ENCODE peak calls at places on chromosomes 13 and 19, in ten cellular contexts. U is stomach; C is CD8-positive, alpha-beta memory T cell; O is neural progenitor cell; P is effector memory CD4-positive, alpha-beta T cell; J is K562; A is IMR-90; B is CD8-positive, alpha-beta T cell; Q is heart left ventricle; X is mesendoderm. D is an unnamed sample.

GRCh38 chr13:43360911-43361605 is 337.7 kb downstream of the DNAJC15 start:
- DNase-seq in B (no peak), A (peak; percentile 63), J (no peak), Q (no peak), C (no peak), P (no peak), U (no peak), O (no peak), X (no peak), D (no peak)

GRCh38 chr19:1765182-1765903 is 12.0 kb downstream of the ONECUT3 start:
- DNase-seq in X (no peak), P (no peak), U (no peak), A (no peak), O (no peak), B (no peak), Q (no peak), C (no peak), J (no peak), D (no peak)

GRCh38 chr19:14081797-14082674 is 3.5 kb downstream of the C19orf67 start:
- DNase-seq in A (peak; percentile 27), Q (peak; percentile 76), C (no peak), J (peak; percentile 30), U (peak; percentile 45), X (no peak), B (no peak), O (peak; percentile 34), P (no peak), D (peak; percentile 63)

GRCh38 chr19:10417598-10418280 is 2.6 kb upstream of the PDE4A start:
- DNase-seq in B (no peak), C (no peak), Q (no peak), O (peak; percentile 78), U (no peak), X (peak; percentile 70), P (no peak), J (peak; percentile 5), A (no peak), D (no peak)

GRCh38 chr19:27676334-27676733 is 1536.6 kb downstream of the UQCRFS1 start:
- DNase-seq in U (no peak), Q (no peak), X (no peak), P (no peak), C (no peak), J (no peak), B (no peak), O (no peak), A (no peak), D (no peak)

GRCh38 chr19:48596679-48597465 is 9.7 kb upstream of the SPACA4 start:
- DNase-seq in B (no peak), P (peak; percentile 28), X (no peak), O (no peak), Q (no peak), A (no peak), C (peak; percentile 34), J (no peak), U (no peak), D (no peak)

GRCh38 chr19:14147797-14148605 is 11.6 kb upstream of the ASF1B start:
- DNase-seq in J (peak; percentile 81), A (peak; percentile 57), Q (peak; percentile 84), U (peak; percentile 73), B (peak; percentile 31), C (no peak), P (peak; percentile 25), O (peak; percentile 86), X (peak; percentile 63), D (peak; percentile 74)

GRCh38 chr13:67100723-67101122 is 129.4 kb downstream of the PCDH9 start:
- DNase-seq in U (no peak), O (no peak), P (no peak), Q (no peak), X (peak; percentile 71), A (no peak), C (no peak), B (no peak), J (no peak), D (no peak)

GRCh38 chr19:6772028-6772865 is at the start of gene VAV1:
- DNase-seq in X (no peak), B (peak; percentile 79), A (no peak), U (peak; percentile 63), C (peak; percentile 74), J (peak; percentile 75), P (peak; percentile 75), Q (peak; percentile 65), O (no peak), D (peak; percentile 68)

GRCh38 chr19:49431330-49431749 is 6.2 kb downstream of the GFY start:
- DNase-seq in A (no peak), P (no peak), B (no peak), X (no peak), C (no peak), O (no peak), J (peak; percentile 91), Q (no peak), U (no peak), D (no peak)

GRCh38 chr19:56837892-56838679 is 2.4 kb downstream of the PEG3 start:
- DNase-seq in J (no peak), P (no peak), O (no peak), U (no peak), C (no peak), B (no peak), X (peak; percentile 88), Q (peak; percentile 78), A (no peak), D (no peak)

GRCh38 chr19:30447276-30447870 is 75.2 kb downstream of the ZNF536 start:
- DNase-seq in A (no peak), P (no peak), B (no peak), X (peak; percentile 17), U (no peak), J (no peak), C (no peak), O (no peak), Q (no peak), D (no peak)

GRCh38 chr13:112575680-112576079 is 12.3 kb downstream of the TUBGCP3 start:
- DNase-seq in A (no peak), Q (no peak), B (no peak), J (peak; percentile 27), P (no peak), O (no peak), X (peak; percentile 53), C (no peak), U (no peak), D (no peak)

GRCh38 chr13:71801781-71802180 is 65.2 kb downstream of the DACH1 start:
- DNase-seq in P (no peak), U (no peak), B (no peak), X (no peak), Q (no peak), J (no peak), A (no peak), O (peak; percentile 61), C (no peak), D (no peak)

GRCh38 chr19:18396471-18397241 is 766 bp downstream of the LRRC25 start:
- DNase-seq in X (no peak), P (no peak), O (no peak), B (no peak), Q (no peak), J (no peak), A (no peak), C (no peak), U (no peak), D (no peak)

GRCh38 chr13:102709536-102709935 is 14.7 kb upstream of the METTL21C start:
- DNase-seq in B (no peak), J (no peak), Q (no peak), X (no peak), A (no peak), O (no peak), C (no peak), U (no peak), P (no peak), D (no peak)

GRCh38 chr19:40594657-40595077 is 6.5 kb upstream of the LTBP4 start:
- DNase-seq in P (no peak), J (no peak), A (peak; percentile 70), U (no peak), B (no peak), Q (no peak), C (no peak), O (no peak), X (no peak), D (no peak)

GRCh38 chr13:54133721-54134120 is 1105.1 kb downstream of the OLFM4 start:
- DNase-seq in U (no peak), P (no peak), C (no peak), X (no peak), O (no peak), J (no peak), A (no peak), Q (no peak), B (no peak), D (no peak)

DNA sequence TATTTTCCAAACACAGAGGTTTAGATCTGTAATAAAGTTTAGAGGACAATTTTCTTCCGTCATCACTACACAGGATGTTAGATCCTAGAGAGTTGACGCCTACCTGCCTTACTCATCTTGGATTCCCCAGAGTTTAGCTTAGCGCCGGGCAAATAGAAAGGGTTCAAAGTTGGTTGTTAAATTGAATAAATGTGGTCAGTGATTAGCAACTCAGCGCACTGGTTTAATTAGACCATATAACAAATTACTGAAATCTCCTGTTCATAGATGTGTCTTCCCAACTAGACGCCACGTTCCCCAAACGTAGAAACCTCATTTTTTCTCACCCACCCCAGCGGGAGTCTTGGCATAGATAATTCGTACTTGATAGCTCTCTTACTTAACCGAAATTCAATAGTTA is 761 bp upstream of the UFM1 start:
- DNase-seq in U (no peak), O (no peak), C (no peak), B (no peak), Q (no peak), J (no peak), A (peak; percentile 40), P (no peak), X (peak; percentile 37), D (peak; percentile 46)
- H3K27ac ChIP-seq in U (peak overlapping the region; percentile 92), O (no peak overlapping the region), C (peak overlapping the region; percentile 91), B (peak overlapping the region; percentile 85), Q (peak overlapping the region; percentile 85), J (peak overlapping the region; percentile 54), A (peak overlapping the region; percentile 5), P (peak overlapping the region; percentile 88), X (no peak overlapping the region), D (peak overlapping the region; percentile 73)

GRCh38 chr19:34461375-34462100 is 20.0 kb upstream of the WTIP start:
- DNase-seq in O (no peak), Q (no peak), B (no peak), A (peak; percentile 65), U (no peak), P (no peak), X (no peak), J (no peak), C (no peak), D (no peak)
- H3K36me3 ChIP-seq in O (peaks cover 39% of the 10 kb centered on the region), Q (peaks cover 26% of the 10 kb centered on the region), B (peaks cover 67% of the 10 kb centered on the region), A (peaks cover 56% of the 10 kb centered on the region), U (peaks cover 93% of the 10 kb centered on the region), P (peaks cover 84% of the 10 kb centered on the region), X (peaks cover 25% of the 10 kb centered on the region), J (peaks cover 92% of the 10 kb centered on the region), C (peaks cover 75% of the 10 kb centered on the region), D (no peaks in the 10 kb centered on the region)

GRCh38 chr19:41718761-41719160 is 10.3 kb downstream of the CEACAM5 start:
- DNase-seq in A (no peak), C (no peak), J (no peak), U (no peak), O (no peak), Q (no peak), B (no peak), X (no peak), P (no peak), D (no peak)
- H3K27me3 ChIP-seq in A (peaks cover 2% of the 10 kb centered on the region), C (peaks cover 5% of the 10 kb centered on the region), J (peaks cover 22% of the 10 kb centered on the region), U (no peaks in the 10 kb centered on the region), O (no peaks in the 10 kb centered on the region), Q (peaks cover 54% of the 10 kb centered on the region), B (peaks cover 3% of the 10 kb centered on the region), X (no peaks in the 10 kb centered on the region), P (no peaks in the 10 kb centered on the region), D (no peaks in the 10 kb centered on the region)

DNA sequence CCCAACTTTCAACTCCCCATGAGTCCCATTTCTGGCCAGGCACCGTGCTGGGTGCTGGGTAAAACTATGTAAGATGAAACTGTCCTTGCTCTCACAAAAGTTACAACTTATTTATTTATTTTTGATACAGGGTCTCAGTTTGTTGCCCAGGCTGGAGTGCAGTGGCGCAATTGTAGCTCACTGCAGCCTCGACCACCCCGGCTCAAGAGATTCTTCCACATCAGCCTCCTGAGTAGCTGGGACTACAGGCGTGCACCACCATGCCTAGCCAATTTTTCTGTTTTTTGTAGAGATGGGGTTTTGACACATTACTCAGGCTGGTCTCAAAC is 12.9 kb upstream of the CADM4 start:
- DNase-seq in J (no peak), U (no peak), B (no peak), C (no peak), Q (no peak), P (no peak), O (no peak), A (no peak), X (no peak), D (no peak)
- H3K27ac ChIP-seq in J (no peak overlapping the region), U (no peak overlapping the region), B (no peak overlapping the region), C (no peak overlapping the region), Q (no peak overlapping the region), P (no peak overlapping the region), O (no peak overlapping the region), A (no peak overlapping the region), X (no peak overlapping the region), D (no peak overlapping the region)